ENCODE peak calls at places on chromosomes 7 and 10, in five cellular contexts. One of them, this sample, is unnamed.
A peak's percentile ranks its signal among the peaks of the same experiment; 100 is the strongest.

GRCh38 chr10:127386606-127387327 is 162.3 kb upstream of the NPS start:
- DNase-seq in Panc1: no peak
- DNase-seq in nephron progenitor cell: peak; percentile 8
- DNase-seq in AG04450: no peak
- DNase-seq in cardiac muscle cell: no peak
- DNase-seq in this sample: no peak

GRCh38 chr10:73744690-73744994 is 470 bp downstream of the SEC24C start:
- DNase-seq in Panc1: no peak
- DNase-seq in nephron progenitor cell: peak; percentile 76
- DNase-seq in AG04450: no peak
- DNase-seq in cardiac muscle cell: peak; percentile 85
- DNase-seq in this sample: no peak

GRCh38 chr7:3861941-3862340 is 560.9 kb downstream of the SDK1 start:
- DNase-seq in Panc1: no peak
- DNase-seq in nephron progenitor cell: no peak
- DNase-seq in AG04450: peak; percentile 26
- DNase-seq in cardiac muscle cell: no peak
- DNase-seq in this sample: no peak

GRCh38 chr10:26969145-26969926 is 108.6 kb upstream of the ABI1 start:
- DNase-seq in Panc1: no peak
- DNase-seq in nephron progenitor cell: no peak
- DNase-seq in AG04450: no peak
- DNase-seq in cardiac muscle cell: no peak
- DNase-seq in this sample: no peak

GRCh38 chr7:211715-212058 is 19.3 kb downstream of the FAM20C start:
- DNase-seq in Panc1: no peak
- DNase-seq in nephron progenitor cell: no peak
- DNase-seq in AG04450: no peak
- DNase-seq in cardiac muscle cell: no peak
- DNase-seq in this sample: no peak

GRCh38 chr10:14062528-14063260 is 268.0 kb downstream of the FRMD4A start:
- DNase-seq in Panc1: no peak
- DNase-seq in nephron progenitor cell: no peak
- DNase-seq in AG04450: no peak
- DNase-seq in cardiac muscle cell: no peak
- DNase-seq in this sample: no peak

GRCh38 chr10:61304751-61305150 is 148.4 kb downstream of the TMEM26 start:
- DNase-seq in Panc1: no peak
- DNase-seq in nephron progenitor cell: no peak
- DNase-seq in AG04450: no peak
- DNase-seq in cardiac muscle cell: no peak
- DNase-seq in this sample: no peak

GRCh38 chr10:69067189-69067588 is 20.7 kb upstream of the SRGN start:
- DNase-seq in Panc1: no peak
- DNase-seq in nephron progenitor cell: no peak
- DNase-seq in AG04450: no peak
- DNase-seq in cardiac muscle cell: no peak
- DNase-seq in this sample: no peak

GRCh38 chr10:91909178-91909677 is at the start of gene FGFBP3:
- DNase-seq in Panc1: no peak
- DNase-seq in nephron progenitor cell: peak; percentile 60
- DNase-seq in AG04450: no peak
- DNase-seq in cardiac muscle cell: peak; percentile 91
- DNase-seq in this sample: no peak

GRCh38 chr7:110646814-110647213 is 444.1 kb upstream of the LRRN3 start:
- DNase-seq in Panc1: no peak
- DNase-seq in nephron progenitor cell: no peak
- DNase-seq in AG04450: no peak
- DNase-seq in cardiac muscle cell: peak; percentile 5
- DNase-seq in this sample: no peak

GRCh38 chr10:14039968-14040668 is 290.6 kb downstream of the FRMD4A start:
- DNase-seq in Panc1: no peak
- DNase-seq in nephron progenitor cell: no peak
- DNase-seq in AG04450: peak; percentile 24
- DNase-seq in cardiac muscle cell: no peak
- DNase-seq in this sample: no peak

GRCh38 chr7:4110438-4110837 is 571.7 kb upstream of the FOXK1 start:
- DNase-seq in Panc1: no peak
- DNase-seq in nephron progenitor cell: no peak
- DNase-seq in AG04450: no peak
- DNase-seq in cardiac muscle cell: no peak
- DNase-seq in this sample: no peak

GRCh38 chr7:137609500-137609899 is 237.3 kb downstream of the DGKI start:
- DNase-seq in Panc1: no peak
- DNase-seq in nephron progenitor cell: no peak
- DNase-seq in AG04450: no peak
- DNase-seq in cardiac muscle cell: no peak
- DNase-seq in this sample: no peak

GRCh38 chr7:22729180-22729579 is 2.2 kb downstream of the IL6 start:
- DNase-seq in Panc1: no peak
- DNase-seq in nephron progenitor cell: no peak
- DNase-seq in AG04450: no peak
- DNase-seq in cardiac muscle cell: no peak
- DNase-seq in this sample: no peak

GRCh38 chr7:22733761-22734160 is 6.8 kb downstream of the IL6 start:
- DNase-seq in Panc1: no peak
- DNase-seq in nephron progenitor cell: no peak
- DNase-seq in AG04450: no peak
- DNase-seq in cardiac muscle cell: no peak
- DNase-seq in this sample: no peak

GRCh38 chr7:22730921-22731654 is 4.1 kb downstream of the IL6 start:
- DNase-seq in Panc1: peak; percentile 83
- DNase-seq in nephron progenitor cell: no peak
- DNase-seq in AG04450: no peak
- DNase-seq in cardiac muscle cell: no peak
- DNase-seq in this sample: no peak

GRCh38 chr7:22731781-22732180 is 4.8 kb downstream of the IL6 start:
- DNase-seq in Panc1: no peak
- DNase-seq in nephron progenitor cell: no peak
- DNase-seq in AG04450: no peak
- DNase-seq in cardiac muscle cell: no peak
- DNase-seq in this sample: no peak

GRCh38 chr7:22732556-22733126 is 5.6 kb downstream of the IL6 start:
- DNase-seq in Panc1: no peak
- DNase-seq in nephron progenitor cell: no peak
- DNase-seq in AG04450: no peak
- DNase-seq in cardiac muscle cell: no peak
- DNase-seq in this sample: no peak
- TF ChIP-seq CTCF in Panc1: peak; percentile 61
- TF ChIP-seq CTCF in nephron progenitor cell: no peak
- TF ChIP-seq CTCF in AG04450: peak; percentile 50
- TF ChIP-seq CTCF in cardiac muscle cell: peak; percentile 39
- TF ChIP-seq CTCF in this sample: peak; percentile 29

GRCh38 chr7:30396379-30396778 is 82.2 kb downstream of the NOD1 start:
- DNase-seq in Panc1: no peak
- DNase-seq in nephron progenitor cell: no peak
- DNase-seq in AG04450: no peak
- DNase-seq in cardiac muscle cell: no peak
- DNase-seq in this sample: no peak
- TF ChIP-seq CTCF in Panc1: peak; percentile 39
- TF ChIP-seq CTCF in nephron progenitor cell: no peak
- TF ChIP-seq CTCF in AG04450: peak; percentile 28
- TF ChIP-seq CTCF in cardiac muscle cell: peak; percentile 30
- TF ChIP-seq CTCF in this sample: peak; percentile 19

GRCh38 chr10:130189466-130190064 is 53.4 kb downstream of the GLRX3 start:
- DNase-seq in Panc1: no peak
- DNase-seq in nephron progenitor cell: no peak
- DNase-seq in AG04450: no peak
- DNase-seq in cardiac muscle cell: no peak
- DNase-seq in this sample: no peak

GRCh38 chr10:130191380-130191779 is 55.2 kb downstream of the GLRX3 start:
- DNase-seq in Panc1: no peak
- DNase-seq in nephron progenitor cell: no peak
- DNase-seq in AG04450: no peak
- DNase-seq in cardiac muscle cell: no peak
- DNase-seq in this sample: no peak

GRCh38 chr10:130190737-130191115 is 54.5 kb downstream of the GLRX3 start:
- DNase-seq in Panc1: no peak
- DNase-seq in nephron progenitor cell: no peak
- DNase-seq in AG04450: no peak
- DNase-seq in cardiac muscle cell: no peak
- DNase-seq in this sample: no peak

GRCh38 chr10:130188195-130189175 is 52.3 kb downstream of the GLRX3 start:
- DNase-seq in Panc1: no peak
- DNase-seq in nephron progenitor cell: no peak
- DNase-seq in AG04450: no peak
- DNase-seq in cardiac muscle cell: no peak
- DNase-seq in this sample: no peak

DNA sequence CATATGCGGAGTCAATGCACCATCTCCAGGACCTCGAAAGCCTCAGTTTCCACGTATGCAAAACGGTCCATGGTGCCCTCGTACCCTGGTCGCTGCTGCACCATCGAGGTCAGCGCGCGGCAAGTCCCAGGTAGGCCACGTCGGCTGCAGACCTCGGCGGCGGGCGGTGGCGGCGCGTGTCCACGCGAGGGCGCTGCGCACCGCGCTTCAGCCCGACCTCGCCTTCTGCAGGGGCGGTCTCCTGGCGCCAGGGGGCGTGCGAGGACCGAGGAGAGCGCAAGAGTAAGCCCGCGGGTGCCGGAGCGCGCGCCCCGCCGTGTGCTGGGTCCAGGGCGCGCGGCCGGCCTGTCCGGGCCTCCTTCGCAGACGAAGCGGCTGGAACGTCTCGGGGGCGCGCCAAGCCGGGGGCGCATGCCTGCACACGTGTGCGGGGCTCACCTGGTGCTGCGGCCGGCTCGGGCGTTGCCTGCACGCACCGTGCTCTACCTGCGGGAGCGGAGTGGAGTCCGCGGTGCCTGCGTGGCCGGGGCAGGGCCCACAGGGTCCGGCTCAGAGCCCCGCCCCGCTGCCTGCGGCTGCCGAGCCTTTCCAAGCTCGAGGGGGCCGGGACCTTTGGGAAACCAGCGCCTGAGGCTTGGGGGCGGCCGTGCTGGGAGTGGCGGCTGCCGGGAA is 54.0 kb downstream of the GLRX3 start:
- DNase-seq in Panc1: peak; percentile 43
- DNase-seq in nephron progenitor cell: peak; percentile 97
- DNase-seq in AG04450: peak; percentile 51
- DNase-seq in cardiac muscle cell: peak; percentile 94
- DNase-seq in this sample: peak; percentile 22
- TF ChIP-seq CTCF in Panc1: peak; percentile 100
- TF ChIP-seq CTCF in nephron progenitor cell: peak; percentile 100
- TF ChIP-seq CTCF in AG04450: peak; percentile 82
- TF ChIP-seq CTCF in cardiac muscle cell: peak; percentile 93
- TF ChIP-seq CTCF in this sample: peak; percentile 90

GRCh38 chr10:71319800-71320392 is 837 bp downstream of the SLC29A3 start:
- DNase-seq in Panc1: no peak
- DNase-seq in nephron progenitor cell: no peak
- DNase-seq in AG04450: no peak
- DNase-seq in cardiac muscle cell: no peak
- DNase-seq in this sample: no peak
- TF ChIP-seq CTCF in Panc1: peak; percentile 10
- TF ChIP-seq CTCF in nephron progenitor cell: no peak
- TF ChIP-seq CTCF in AG04450: no peak
- TF ChIP-seq CTCF in cardiac muscle cell: no peak
- TF ChIP-seq CTCF in this sample: no peak

GRCh38 chr10:86944031-86944419 is 13.4 kb downstream of the MMRN2 start:
- DNase-seq in Panc1: no peak
- DNase-seq in nephron progenitor cell: no peak
- DNase-seq in AG04450: no peak
- DNase-seq in cardiac muscle cell: no peak
- DNase-seq in this sample: no peak

GRCh38 chr10:86944907-86945306 is 12.5 kb downstream of the MMRN2 start:
- DNase-seq in Panc1: no peak
- DNase-seq in nephron progenitor cell: no peak
- DNase-seq in AG04450: no peak
- DNase-seq in cardiac muscle cell: no peak
- DNase-seq in this sample: no peak

GRCh38 chr10:86944471-86944870 is 12.9 kb downstream of the MMRN2 start:
- DNase-seq in Panc1: no peak
- DNase-seq in nephron progenitor cell: no peak
- DNase-seq in AG04450: no peak
- DNase-seq in cardiac muscle cell: no peak
- DNase-seq in this sample: no peak

GRCh38 chr10:86946215-86947170 is 10.9 kb downstream of the MMRN2 start:
- DNase-seq in Panc1: no peak
- DNase-seq in nephron progenitor cell: no peak
- DNase-seq in AG04450: no peak
- DNase-seq in cardiac muscle cell: no peak
- DNase-seq in this sample: no peak

DNA sequence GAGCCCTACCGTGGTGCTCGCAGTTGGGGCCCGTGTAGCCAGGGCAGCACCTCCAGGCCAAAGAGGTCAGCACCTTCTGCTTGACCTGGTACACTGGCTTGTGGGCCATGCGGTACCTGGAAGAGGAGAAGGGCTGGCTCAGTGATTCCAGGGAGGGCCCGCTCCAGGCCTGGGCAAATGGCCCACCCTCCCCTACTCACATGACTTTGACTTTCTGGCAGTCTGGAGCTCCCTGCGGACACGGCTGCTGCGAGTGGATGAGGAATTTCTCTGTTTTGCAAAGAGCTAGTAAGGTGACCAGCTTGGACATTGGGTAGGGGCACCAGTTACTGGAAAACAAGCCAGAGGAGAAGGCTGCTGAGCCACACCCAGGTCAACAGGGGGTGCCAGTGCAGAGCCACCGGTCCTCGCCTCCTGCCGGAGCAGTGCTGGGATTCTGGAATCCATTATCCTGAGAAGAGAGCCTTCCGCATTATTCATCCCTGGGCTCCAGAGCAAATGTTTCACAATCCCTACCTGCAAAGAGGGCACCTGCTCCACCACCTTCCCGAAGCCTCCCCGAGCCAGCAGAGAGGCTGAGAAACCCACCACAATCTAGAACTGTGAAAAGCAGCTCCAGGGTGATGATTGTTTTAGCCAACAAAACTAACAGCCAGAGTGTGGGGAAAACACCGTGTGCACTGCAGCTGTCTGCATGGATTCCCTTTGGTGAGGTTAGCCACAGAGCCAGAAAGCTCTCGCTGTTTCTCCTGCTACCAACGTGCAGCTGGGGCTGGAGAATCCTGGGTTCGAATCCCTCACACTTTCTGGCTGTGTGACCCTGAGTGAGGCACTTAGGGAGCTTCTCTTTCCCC is 11.8 kb downstream of the MMRN2 start:
- DNase-seq in Panc1: no peak
- DNase-seq in nephron progenitor cell: peak; percentile 49
- DNase-seq in AG04450: no peak
- DNase-seq in cardiac muscle cell: peak; percentile 65
- DNase-seq in this sample: no peak
- TF ChIP-seq CTCF in Panc1: no peak
- TF ChIP-seq CTCF in nephron progenitor cell: peak; percentile 42
- TF ChIP-seq CTCF in AG04450: no peak
- TF ChIP-seq CTCF in cardiac muscle cell: peak; percentile 37
- TF ChIP-seq CTCF in this sample: peak; percentile 54

This sample was measured in HFF-Myc.